ENCODE peak calls at places on chromosomes 16 and 17, in seven cellular contexts. V is sigmoid colon, K is K562, M is stomach, T is ovary, Z is esophagus muscularis mucosa, N is suprapubic skin. I is an unnamed sample.

GRCh38 chr16:49399594-49400364 is 26.2 kb downstream of the C16orf78 start:
- DNase-seq in M (no peak), N (no peak), K (no peak), V (no peak), T (no peak), Z (no peak), I (no peak)

GRCh38 chr16:84603115-84603816 is 14.6 kb downstream of the COTL1 start:
- DNase-seq in T (peak; percentile 60), M (peak; percentile 72), K (no peak), V (peak; percentile 95), N (peak; percentile 89), Z (no peak), I (peak; percentile 87)

GRCh38 chr17:44894642-44895041 is 4.6 kb downstream of the EFTUD2 start:
- DNase-seq in M (no peak), Z (no peak), K (no peak), T (no peak), V (no peak), N (no peak), I (no peak)

GRCh38 chr16:23334421-23334853 is 32.3 kb downstream of the SCNN1B start:
- DNase-seq in T (no peak), V (no peak), Z (no peak), K (no peak), M (no peak), N (no peak), I (no peak)

GRCh38 chr17:37527249-37527851 is 37.7 kb downstream of the DUSP14 start:
- DNase-seq in N (no peak), Z (no peak), M (no peak), K (peak; percentile 52), T (no peak), V (no peak), I (no peak)

GRCh38 chr17:62995377-62995885 is 29.4 kb downstream of the TANC2 start:
- DNase-seq in Z (no peak), V (no peak), M (peak; percentile 45), K (peak; percentile 49), T (no peak), N (no peak), I (no peak)

GRCh38 chr17:4519361-4519788 is 20.7 kb downstream of the SPNS2 start:
- DNase-seq in M (peak; percentile 89), T (peak; percentile 38), V (peak; percentile 63), K (no peak), Z (no peak), N (no peak), I (no peak)

GRCh38 chr16:80274576-80275191 is 266.1 kb upstream of the DYNLRB2 start:
- DNase-seq in T (no peak), N (no peak), Z (no peak), K (no peak), V (no peak), M (no peak), I (no peak)

GRCh38 chr17:67942810-67943209 is 53.5 kb downstream of the C17orf58 start:
- DNase-seq in Z (no peak), V (no peak), T (no peak), K (peak; percentile 35), N (no peak), M (no peak), I (no peak)

GRCh38 chr16:11094838-11095565 is 150.6 kb downstream of the CLEC16A start:
- DNase-seq in V (no peak), T (no peak), N (no peak), Z (no peak), K (no peak), M (no peak), I (no peak)

GRCh38 chr16:81932668-81933067 is 78.6 kb downstream of the SDR42E1 start:
- DNase-seq in N (peak; percentile 55), M (no peak), V (no peak), Z (no peak), T (no peak), K (no peak), I (no peak)

GRCh38 chr16:72027669-72028378 is 19.3 kb downstream of the DHODH start:
- DNase-seq in M (no peak), Z (no peak), T (no peak), K (no peak), N (no peak), V (no peak), I (no peak)

GRCh38 chr16:5349101-5349500 is 251.5 kb upstream of the EEF2KMT start:
- DNase-seq in Z (no peak), V (no peak), T (no peak), M (no peak), K (no peak), N (no peak), I (no peak)

GRCh38 chr16:14300631-14301149 is 229.6 kb downstream of the MRTFB start:
- DNase-seq in T (peak; percentile 78), K (peak; percentile 52), V (peak; percentile 92), M (peak; percentile 72), Z (no peak), N (no peak), I (peak; percentile 77)

DNA sequence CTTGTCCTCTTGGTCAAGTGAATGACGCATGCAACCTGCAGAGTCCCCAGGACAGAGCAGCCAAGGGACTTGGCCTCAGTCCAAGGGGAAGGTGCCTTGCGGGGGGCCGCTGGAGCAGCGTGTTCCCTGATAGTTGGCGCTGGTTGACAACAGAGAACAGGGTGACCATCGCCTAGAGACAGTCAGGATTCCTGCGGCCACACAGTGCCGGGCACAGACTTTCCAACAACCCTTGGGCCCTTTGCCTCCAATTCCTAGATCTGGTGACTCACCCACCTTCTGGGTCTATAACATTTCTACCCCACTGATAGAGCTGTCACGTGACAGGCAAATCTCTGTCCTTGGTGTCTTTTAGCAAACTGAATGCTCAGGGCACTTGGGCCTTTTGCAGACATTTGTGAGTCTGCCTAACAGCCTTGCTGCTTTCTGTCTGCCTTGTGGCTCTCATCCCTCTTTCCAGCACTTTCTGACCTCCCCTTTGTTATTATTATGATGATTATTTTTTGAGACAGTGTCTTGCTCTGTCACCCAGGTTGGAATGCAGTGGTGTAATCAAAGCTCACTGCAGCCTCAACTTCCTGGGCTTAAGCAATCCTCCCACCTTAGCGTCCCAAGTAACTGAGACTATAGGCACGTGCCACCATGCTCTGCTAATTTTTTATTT is 11.9 kb upstream of the TEDC2 start:
- DNase-seq in K (no peak), M (no peak), V (no peak), Z (no peak), T (no peak), N (no peak), I (no peak)
- H3K36me3 ChIP-seq in K (peaks cover 87% of the 10 kb centered on the region), M (peaks cover 86% of the 10 kb centered on the region), V (peaks cover 4% of the 10 kb centered on the region), Z (peaks cover 50% of the 10 kb centered on the region), T (no peaks in the 10 kb centered on the region), N (peaks cover 58% of the 10 kb centered on the region), I (peaks cover 88% of the 10 kb centered on the region)

DNA sequence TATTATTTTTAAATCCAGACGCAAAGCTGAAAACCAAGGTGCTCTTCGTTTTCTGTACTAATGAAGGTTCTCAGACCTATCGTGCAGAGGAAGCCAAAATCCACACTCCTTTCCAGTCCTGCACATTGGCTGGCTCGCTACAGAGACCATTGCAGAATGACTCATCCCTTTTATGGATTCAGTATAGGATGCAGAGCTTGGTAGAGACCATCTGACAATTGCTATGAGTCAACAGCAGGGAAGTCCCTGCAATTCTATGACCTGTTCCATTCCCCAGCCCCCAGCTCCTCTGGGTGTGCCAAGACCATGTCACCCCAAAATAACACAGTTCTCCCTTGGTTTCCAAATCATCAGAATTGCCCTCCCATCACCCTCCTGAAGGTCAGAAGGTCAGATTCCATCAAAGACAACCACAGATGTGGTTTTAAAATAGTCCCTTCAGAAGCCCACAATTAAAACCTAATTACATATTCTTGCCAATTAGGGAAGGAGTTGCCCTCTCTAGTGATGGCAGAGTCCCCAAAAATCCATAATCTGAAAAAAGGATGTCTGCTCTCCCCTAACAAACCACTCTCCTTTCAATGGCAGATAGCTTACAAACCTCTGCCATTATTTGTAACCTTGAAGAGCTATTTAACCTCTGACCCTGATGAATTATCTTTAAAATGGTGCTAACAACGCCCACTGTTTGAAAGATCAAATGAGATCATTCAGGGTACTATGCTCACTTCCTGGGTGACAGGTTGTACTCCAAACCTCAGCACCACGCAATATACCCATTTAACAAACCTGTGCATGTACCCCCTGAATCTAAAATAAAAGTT is 108.2 kb upstream of the RBBP6 start:
- DNase-seq in N (no peak), M (no peak), T (no peak), K (no peak), Z (no peak), V (no peak), I (no peak)
- TF ChIP-seq EP300 in N (no peak), M (no peak), T (no peak), K (no peak), Z (no peak), V (no peak), I (no peak)

DNA sequence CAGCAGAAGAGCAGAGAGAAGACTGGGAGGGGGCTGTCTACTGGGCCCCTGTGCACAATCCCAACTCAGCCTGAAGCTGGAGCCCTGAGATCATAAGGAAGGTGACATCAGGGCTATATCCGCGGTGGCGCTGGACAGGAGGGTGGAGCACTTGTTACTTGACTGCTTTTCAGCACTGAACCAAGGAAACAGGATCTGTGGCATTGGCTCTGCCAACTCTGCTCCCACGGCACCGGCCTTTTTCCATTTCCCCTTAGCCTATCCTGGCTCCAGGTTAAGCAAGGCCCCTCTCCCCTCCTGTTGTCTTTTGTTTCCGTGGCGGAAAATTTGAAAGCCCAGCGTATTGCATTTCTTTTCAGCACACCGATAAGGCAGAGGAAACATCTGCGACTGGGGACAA is 125.0 kb upstream of the IRX3 start:
- DNase-seq in M (peak; percentile 56), Z (no peak), V (no peak), K (no peak), N (no peak), T (no peak), I (no peak)
- H3K4me3 ChIP-seq in M (no peak overlapping the region), Z (peak overlapping the region; percentile 1), V (no peak overlapping the region), K (no peak overlapping the region), N (no peak overlapping the region), T (no peak overlapping the region), I (no peak overlapping the region)

DNA sequence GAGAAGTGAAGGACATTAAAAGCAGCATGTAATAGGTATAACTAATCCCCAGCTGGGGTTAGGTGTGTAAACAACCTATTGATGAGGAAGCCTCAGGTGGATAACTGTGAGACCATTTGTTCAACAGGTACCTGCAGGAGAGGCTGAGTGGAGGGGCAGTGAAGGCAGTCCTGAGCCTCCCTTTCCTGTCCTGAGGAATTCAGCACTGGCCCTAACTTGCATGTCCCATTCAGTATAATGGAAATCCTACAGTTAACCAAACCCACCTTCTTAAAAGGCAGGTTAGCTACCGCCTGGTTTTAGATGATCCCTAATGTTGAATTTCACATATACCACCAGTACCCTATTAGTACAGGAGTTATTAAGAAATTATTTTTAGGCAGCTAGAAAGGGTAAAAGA is 225.9 kb upstream of the GOT2 start:
- DNase-seq in M (no peak), K (no peak), T (no peak), Z (no peak), V (no peak), N (no peak), I (no peak)
- H3K36me3 ChIP-seq in M (no peaks in the 10 kb centered on the region), K (no peaks in the 10 kb centered on the region), T (no peaks in the 10 kb centered on the region), Z (no peaks in the 10 kb centered on the region), V (no peaks in the 10 kb centered on the region), N (no peaks in the 10 kb centered on the region), I (no peaks in the 10 kb centered on the region)

I was measured in tibial nerve.